ENCODE peak calls at places on chromosomes 1 and 21, in four cellular contexts. One of them, this sample, is unnamed.

GRCh38 chr21:31158789-31159581 is 120.7 kb upstream of the KRTAP19-8 start:
- DNase-seq in body of pancreas: no peak
- DNase-seq in fibroblast of lung: peak; percentile 31
- DNase-seq in naive thymus-derived CD4-positive, alpha-beta T cell: peak; percentile 52
- DNase-seq in this sample: no peak

GRCh38 chr1:25916460-25916859 is 10.2 kb upstream of the STMN1 start:
- DNase-seq in fibroblast of lung: no peak
- DNase-seq in body of pancreas: no peak
- DNase-seq in naive thymus-derived CD4-positive, alpha-beta T cell: no peak
- DNase-seq in this sample: no peak

GRCh38 chr1:53769780-53770179 is 30.8 kb upstream of the GLIS1 start:
- DNase-seq in body of pancreas: no peak
- DNase-seq in naive thymus-derived CD4-positive, alpha-beta T cell: no peak
- DNase-seq in fibroblast of lung: peak; percentile 71
- DNase-seq in this sample: no peak

GRCh38 chr1:146021622-146022402 is at the start of gene HJV:
- DNase-seq in naive thymus-derived CD4-positive, alpha-beta T cell: no peak
- DNase-seq in body of pancreas: no peak
- DNase-seq in fibroblast of lung: no peak
- DNase-seq in this sample: no peak

GRCh38 chr1:5239911-5240310 is 585.5 kb downstream of the AJAP1 start:
- DNase-seq in naive thymus-derived CD4-positive, alpha-beta T cell: no peak
- DNase-seq in body of pancreas: no peak
- DNase-seq in fibroblast of lung: no peak
- DNase-seq in this sample: no peak

GRCh38 chr1:192057766-192058165 is 100.5 kb upstream of the RGS18 start:
- DNase-seq in fibroblast of lung: no peak
- DNase-seq in naive thymus-derived CD4-positive, alpha-beta T cell: no peak
- DNase-seq in body of pancreas: no peak
- DNase-seq in this sample: no peak

GRCh38 chr1:92329356-92330129 is 30.7 kb downstream of the RPAP2 start:
- DNase-seq in body of pancreas: no peak
- DNase-seq in fibroblast of lung: peak; percentile 13
- DNase-seq in naive thymus-derived CD4-positive, alpha-beta T cell: no peak
- DNase-seq in this sample: no peak

GRCh38 chr1:31069392-31069791 is 3.9 kb upstream of the PUM1 start:
- DNase-seq in fibroblast of lung: no peak
- DNase-seq in body of pancreas: no peak
- DNase-seq in naive thymus-derived CD4-positive, alpha-beta T cell: no peak
- DNase-seq in this sample: no peak

GRCh38 chr1:115337633-115338456 is at the start of gene NGF:
- DNase-seq in body of pancreas: peak; percentile 27
- DNase-seq in fibroblast of lung: peak; percentile 53
- DNase-seq in naive thymus-derived CD4-positive, alpha-beta T cell: no peak
- DNase-seq in this sample: peak; percentile 79

GRCh38 chr1:14853518-14853917 is 255.0 kb downstream of the KAZN start:
- DNase-seq in fibroblast of lung: no peak
- DNase-seq in body of pancreas: no peak
- DNase-seq in naive thymus-derived CD4-positive, alpha-beta T cell: no peak
- DNase-seq in this sample: no peak

GRCh38 chr1:2201062-2201461 is 6.5 kb upstream of the FAAP20 start:
- DNase-seq in fibroblast of lung: no peak
- DNase-seq in naive thymus-derived CD4-positive, alpha-beta T cell: no peak
- DNase-seq in body of pancreas: no peak
- DNase-seq in this sample: no peak

GRCh38 chr1:62241357-62242131 is 46.9 kb downstream of the L1TD1 start:
- DNase-seq in fibroblast of lung: no peak
- DNase-seq in naive thymus-derived CD4-positive, alpha-beta T cell: no peak
- DNase-seq in body of pancreas: peak; percentile 62
- DNase-seq in this sample: no peak

GRCh38 chr1:17687125-17687524 is 68.0 kb upstream of the ACTL8 start:
- DNase-seq in fibroblast of lung: peak; percentile 68
- DNase-seq in naive thymus-derived CD4-positive, alpha-beta T cell: no peak
- DNase-seq in body of pancreas: no peak
- DNase-seq in this sample: peak; percentile 69

GRCh38 chr1:234486858-234487830 is 8.2 kb upstream of the TARBP1 start:
- DNase-seq in fibroblast of lung: peak; percentile 90
- DNase-seq in naive thymus-derived CD4-positive, alpha-beta T cell: no peak
- DNase-seq in body of pancreas: peak; percentile 48
- DNase-seq in this sample: peak; percentile 35

GRCh38 chr1:112849425-112849966 is 106.5 kb downstream of the SLC16A1 start:
- DNase-seq in body of pancreas: no peak
- DNase-seq in naive thymus-derived CD4-positive, alpha-beta T cell: no peak
- DNase-seq in fibroblast of lung: peak; percentile 34
- DNase-seq in this sample: peak; percentile 61

GRCh38 chr1:54750596-54750995 is 13.7 kb downstream of the PARS2 start:
- DNase-seq in body of pancreas: no peak
- DNase-seq in fibroblast of lung: no peak
- DNase-seq in naive thymus-derived CD4-positive, alpha-beta T cell: no peak
- DNase-seq in this sample: no peak

GRCh38 chr1:246907472-246907871 is 24.3 kb downstream of the AHCTF1 start:
- DNase-seq in fibroblast of lung: peak; percentile 86
- DNase-seq in naive thymus-derived CD4-positive, alpha-beta T cell: peak; percentile 6
- DNase-seq in body of pancreas: peak; percentile 57
- DNase-seq in this sample: no peak

GRCh38 chr1:201511925-201512539 is 5.1 kb upstream of the CSRP1 start:
- DNase-seq in fibroblast of lung: no peak
- DNase-seq in naive thymus-derived CD4-positive, alpha-beta T cell: no peak
- DNase-seq in body of pancreas: peak; percentile 62
- DNase-seq in this sample: no peak

GRCh38 chr21:30146558-30147282 is 19.9 kb downstream of the CLDN17 start:
- DNase-seq in body of pancreas: no peak
- DNase-seq in fibroblast of lung: no peak
- DNase-seq in naive thymus-derived CD4-positive, alpha-beta T cell: no peak
- DNase-seq in this sample: no peak

GRCh38 chr1:55725378-55725777 is 510.2 kb upstream of the USP24 start:
- DNase-seq in naive thymus-derived CD4-positive, alpha-beta T cell: no peak
- DNase-seq in fibroblast of lung: peak; percentile 45
- DNase-seq in body of pancreas: no peak
- DNase-seq in this sample: peak; percentile 30

GRCh38 chr1:101200513-101200912 is 36.3 kb upstream of the S1PR1 start:
- DNase-seq in body of pancreas: no peak
- DNase-seq in fibroblast of lung: peak; percentile 73
- DNase-seq in naive thymus-derived CD4-positive, alpha-beta T cell: no peak
- DNase-seq in this sample: peak; percentile 43

GRCh38 chr1:161223805-161224694 is 622 bp upstream of the APOA2 start:
- DNase-seq in fibroblast of lung: no peak
- DNase-seq in naive thymus-derived CD4-positive, alpha-beta T cell: no peak
- DNase-seq in body of pancreas: peak; percentile 26
- DNase-seq in this sample: no peak

GRCh38 chr1:8397511-8397910 is 79.6 kb downstream of the SLC45A1 start:
- DNase-seq in body of pancreas: peak; percentile 38
- DNase-seq in naive thymus-derived CD4-positive, alpha-beta T cell: no peak
- DNase-seq in fibroblast of lung: no peak
- DNase-seq in this sample: no peak

GRCh38 chr1:112399456-112399855 is 3.4 kb downstream of the CTTNBP2NL start:
- DNase-seq in fibroblast of lung: no peak
- DNase-seq in naive thymus-derived CD4-positive, alpha-beta T cell: no peak
- DNase-seq in body of pancreas: no peak
- DNase-seq in this sample: no peak

GRCh38 chr1:8364528-8365442 is 46.9 kb downstream of the SLC45A1 start:
- DNase-seq in fibroblast of lung: peak; percentile 66
- DNase-seq in naive thymus-derived CD4-positive, alpha-beta T cell: no peak
- DNase-seq in body of pancreas: no peak
- DNase-seq in this sample: no peak

GRCh38 chr21:46187251-46187650 is 3.0 kb upstream of the SPATC1L start:
- DNase-seq in naive thymus-derived CD4-positive, alpha-beta T cell: no peak
- DNase-seq in fibroblast of lung: no peak
- DNase-seq in body of pancreas: no peak
- DNase-seq in this sample: no peak

GRCh38 chr1:101122452-101123166 is 97.0 kb upstream of the DPH5 start:
- DNase-seq in naive thymus-derived CD4-positive, alpha-beta T cell: no peak
- DNase-seq in fibroblast of lung: no peak
- DNase-seq in body of pancreas: no peak
- DNase-seq in this sample: no peak

GRCh38 chr1:244231193-244231571 is 180.1 kb downstream of the ZBTB18 start:
- DNase-seq in naive thymus-derived CD4-positive, alpha-beta T cell: no peak
- DNase-seq in fibroblast of lung: no peak
- DNase-seq in body of pancreas: peak; percentile 33
- DNase-seq in this sample: peak; percentile 46

GRCh38 chr21:29102791-29103257 is 27.6 kb upstream of the MAP3K7CL start:
- DNase-seq in fibroblast of lung: peak; percentile 67
- DNase-seq in body of pancreas: no peak
- DNase-seq in naive thymus-derived CD4-positive, alpha-beta T cell: no peak
- DNase-seq in this sample: peak; percentile 86

GRCh38 chr1:36369472-36369871 is 16.3 kb downstream of the STK40 start:
- DNase-seq in body of pancreas: no peak
- DNase-seq in fibroblast of lung: no peak
- DNase-seq in naive thymus-derived CD4-positive, alpha-beta T cell: no peak
- DNase-seq in this sample: no peak

GRCh38 chr1:74420497-74420896 is 91.9 kb downstream of the LRRC53 start:
- DNase-seq in body of pancreas: no peak
- DNase-seq in fibroblast of lung: no peak
- DNase-seq in naive thymus-derived CD4-positive, alpha-beta T cell: no peak
- DNase-seq in this sample: no peak

GRCh38 chr1:187046293-187046692 is 217.5 kb downstream of the PLA2G4A start:
- DNase-seq in body of pancreas: no peak
- DNase-seq in fibroblast of lung: no peak
- DNase-seq in naive thymus-derived CD4-positive, alpha-beta T cell: no peak
- DNase-seq in this sample: no peak

GRCh38 chr21:42424848-42425602 is 21.3 kb downstream of the UBASH3A start:
- DNase-seq in body of pancreas: no peak
- DNase-seq in fibroblast of lung: no peak
- DNase-seq in naive thymus-derived CD4-positive, alpha-beta T cell: peak; percentile 81
- DNase-seq in this sample: no peak
- H3K4me3 ChIP-seq in body of pancreas: no peak overlapping the region
- H3K4me3 ChIP-seq in fibroblast of lung: no peak overlapping the region
- H3K4me3 ChIP-seq in naive thymus-derived CD4-positive, alpha-beta T cell: peak overlapping the region; percentile 22
- H3K4me3 ChIP-seq in this sample: no peak overlapping the region

GRCh38 chr1:177525176-177525575 is 354.4 kb downstream of the BRINP2 start:
- DNase-seq in naive thymus-derived CD4-positive, alpha-beta T cell: no peak
- DNase-seq in body of pancreas: no peak
- DNase-seq in fibroblast of lung: no peak
- DNase-seq in this sample: no peak
- H3K27me3 ChIP-seq in naive thymus-derived CD4-positive, alpha-beta T cell: no peaks in the 10 kb centered on the region
- H3K27me3 ChIP-seq in body of pancreas: no peaks in the 10 kb centered on the region
- H3K27me3 ChIP-seq in fibroblast of lung: peaks cover 3% of the 10 kb centered on the region
- H3K27me3 ChIP-seq in this sample: no peaks in the 10 kb centered on the region

GRCh38 chr1:230884646-230885045 is 16.3 kb upstream of the C1orf198 start:
- DNase-seq in naive thymus-derived CD4-positive, alpha-beta T cell: no peak
- DNase-seq in body of pancreas: no peak
- DNase-seq in fibroblast of lung: no peak
- DNase-seq in this sample: no peak
- H3K36me3 ChIP-seq in naive thymus-derived CD4-positive, alpha-beta T cell: no peaks in the 10 kb centered on the region
- H3K36me3 ChIP-seq in body of pancreas: no peaks in the 10 kb centered on the region
- H3K36me3 ChIP-seq in fibroblast of lung: no peaks in the 10 kb centered on the region
- H3K36me3 ChIP-seq in this sample: no peaks in the 10 kb centered on the region

GRCh38 chr21:42032968-42033367 is 22.8 kb upstream of the ZBTB21 start:
- DNase-seq in body of pancreas: no peak
- DNase-seq in naive thymus-derived CD4-positive, alpha-beta T cell: no peak
- DNase-seq in fibroblast of lung: no peak
- DNase-seq in this sample: no peak

GRCh38 chr21:42030311-42030710 is 20.2 kb upstream of the ZBTB21 start:
- DNase-seq in naive thymus-derived CD4-positive, alpha-beta T cell: no peak
- DNase-seq in fibroblast of lung: no peak
- DNase-seq in body of pancreas: no peak
- DNase-seq in this sample: no peak

GRCh38 chr21:42032266-42032665 is 22.1 kb upstream of the ZBTB21 start:
- DNase-seq in body of pancreas: no peak
- DNase-seq in fibroblast of lung: no peak
- DNase-seq in naive thymus-derived CD4-positive, alpha-beta T cell: no peak
- DNase-seq in this sample: no peak

GRCh38 chr21:42031816-42032215 is 21.7 kb upstream of the ZBTB21 start:
- DNase-seq in naive thymus-derived CD4-positive, alpha-beta T cell: no peak
- DNase-seq in fibroblast of lung: no peak
- DNase-seq in body of pancreas: no peak
- DNase-seq in this sample: no peak

GRCh38 chr21:42031241-42031640 is 21.1 kb upstream of the ZBTB21 start:
- DNase-seq in body of pancreas: no peak
- DNase-seq in fibroblast of lung: no peak
- DNase-seq in naive thymus-derived CD4-positive, alpha-beta T cell: no peak
- DNase-seq in this sample: no peak
- H3K4me3 ChIP-seq in body of pancreas: no peak overlapping the region
- H3K4me3 ChIP-seq in fibroblast of lung: no peak overlapping the region
- H3K4me3 ChIP-seq in naive thymus-derived CD4-positive, alpha-beta T cell: no peak overlapping the region
- H3K4me3 ChIP-seq in this sample: no peak overlapping the region

GRCh38 chr1:47722101-47722500 is 275.1 kb downstream of the TRABD2B start:
- DNase-seq in body of pancreas: no peak
- DNase-seq in fibroblast of lung: no peak
- DNase-seq in naive thymus-derived CD4-positive, alpha-beta T cell: no peak
- DNase-seq in this sample: no peak
- H3K27me3 ChIP-seq in body of pancreas: no peaks in the 10 kb centered on the region
- H3K27me3 ChIP-seq in fibroblast of lung: peaks cover 17% of the 10 kb centered on the region
- H3K27me3 ChIP-seq in naive thymus-derived CD4-positive, alpha-beta T cell: peaks cover 9% of the 10 kb centered on the region
- H3K27me3 ChIP-seq in this sample: peaks cover 2% of the 10 kb centered on the region

GRCh38 chr1:33008051-33008914 is 28.4 kb downstream of the AK2 start:
- DNase-seq in fibroblast of lung: no peak
- DNase-seq in naive thymus-derived CD4-positive, alpha-beta T cell: no peak
- DNase-seq in body of pancreas: peak; percentile 87
- DNase-seq in this sample: no peak
- H3K36me3 ChIP-seq in fibroblast of lung: peaks cover 9% of the 10 kb centered on the region
- H3K36me3 ChIP-seq in naive thymus-derived CD4-positive, alpha-beta T cell: no peaks in the 10 kb centered on the region
- H3K36me3 ChIP-seq in body of pancreas: peaks cover 3% of the 10 kb centered on the region
- H3K36me3 ChIP-seq in this sample: peaks cover 62% of the 10 kb centered on the region